ENCODE peak calls at places on chromosome 22, in five cellular contexts. S is IMR-90, G is neuronal stem cell, F is H1, L is trophoblast cell. M is an unnamed sample.

GRCh38 chr22:22099194-22099486 is 116.6 kb upstream of the TOP3B start:
- DNase-seq in L (no peak), G (no peak), F (no peak), S (no peak), M (no peak)

GRCh38 chr22:24035296-24035695 is 24.2 kb downstream of the CABIN1 start:
- DNase-seq in L (no peak), F (no peak), S (no peak), G (no peak), M (no peak)

GRCh38 chr22:41939981-41940852 is 6.7 kb downstream of the CENPM start:
- DNase-seq in G (no peak), S (no peak), F (no peak), L (no peak), M (peak; percentile 29)

GRCh38 chr22:31692186-31692886 is 30.3 kb upstream of the PISD start:
- DNase-seq in F (no peak), S (peak; percentile 68), L (no peak), G (no peak), M (peak; percentile 63)

GRCh38 chr22:44437493-44438015 is 60.5 kb downstream of the RTL6 start:
- DNase-seq in S (peak; percentile 23), L (no peak), F (no peak), G (no peak), M (no peak)

GRCh38 chr22:20520093-20520511 is 12.7 kb downstream of the MED15 start:
- DNase-seq in G (no peak), L (no peak), S (peak; percentile 82), F (no peak), M (peak; percentile 85)

GRCh38 chr22:44330727-44331660 is 18.2 kb upstream of the SHISAL1 start:
- DNase-seq in F (no peak), L (no peak), G (no peak), S (no peak), M (no peak)

GRCh38 chr22:48594757-48595510 is 1232.7 kb downstream of the BRD1 start:
- DNase-seq in S (no peak), F (no peak), L (no peak), G (no peak), M (no peak)

GRCh38 chr22:41992496-41992895 is 6.1 kb upstream of the WBP2NL start:
- DNase-seq in S (no peak), F (no peak), L (no peak), G (no peak), M (no peak)

GRCh38 chr22:42281284-42281683 is 10.8 kb upstream of the TCF20 start:
- DNase-seq in L (no peak), G (no peak), S (no peak), F (no peak), M (no peak)

GRCh38 chr22:27347951-27348350 is 453.6 kb downstream of the MN1 start:
- DNase-seq in G (no peak), L (no peak), F (no peak), S (no peak), M (no peak)

GRCh38 chr22:31302021-31302420 is 9.7 kb upstream of the PIK3IP1 start:
- DNase-seq in L (no peak), G (no peak), S (no peak), F (no peak), M (no peak)

GRCh38 chr22:20904008-20904979 is 12.9 kb upstream of the CRKL start:
- DNase-seq in G (no peak), F (no peak), S (peak; percentile 99), L (peak; percentile 86), M (peak; percentile 96)

GRCh38 chr22:26785942-26786341 is 128.6 kb downstream of the MIAT start:
- DNase-seq in F (no peak), G (no peak), S (no peak), L (no peak), M (no peak)

GRCh38 chr22:44595841-44596341 is 97.9 kb upstream of the RTL6 start:
- DNase-seq in L (no peak), F (no peak), G (no peak), S (peak; percentile 42), M (peak; percentile 59)

GRCh38 chr22:22942511-22943329 is 55.1 kb downstream of the IGLL5 start:
- DNase-seq in G (peak; percentile 78), L (peak; percentile 21), F (no peak), S (peak; percentile 51), M (peak; percentile 6)

GRCh38 chr22:44398791-44399190 is 86.0 kb upstream of the SHISAL1 start:
- DNase-seq in S (no peak), G (no peak), L (no peak), F (no peak), M (no peak)

GRCh38 chr22:23066200-23067022 is 3.9 kb upstream of the GNAZ start:
- DNase-seq in F (no peak), G (no peak), S (no peak), L (no peak), M (no peak)

GRCh38 chr22:28181332-28181731 is 262.3 kb upstream of the PITPNB start:
- DNase-seq in S (peak; percentile 8), L (no peak), F (no peak), G (no peak), M (no peak)

GRCh38 chr22:37133304-37134018 is 16.3 kb downstream of the IL2RB start:
- DNase-seq in L (no peak), G (no peak), S (no peak), F (no peak), M (no peak)

GRCh38 chr22:22593964-22594656 is 35.0 kb upstream of the PRAME start:
- DNase-seq in L (peak; percentile 39), S (peak; percentile 53), F (no peak), G (peak; percentile 29), M (peak; percentile 19)

GRCh38 chr22:24027991-24028390 is 16.9 kb downstream of the CABIN1 start:
- DNase-seq in F (no peak), G (no peak), S (no peak), L (no peak), M (no peak)

GRCh38 chr22:31104869-31105268 is 2.5 kb downstream of the SELENOM start:
- DNase-seq in F (peak; percentile 68), S (no peak), L (peak; percentile 38), G (peak; percentile 63), M (no peak)

GRCh38 chr22:25420471-25420924 is 144.0 kb upstream of the GRK3 start:
- DNase-seq in G (no peak), F (no peak), L (no peak), S (no peak), M (no peak)

GRCh38 chr22:25419247-25420113 is 145.0 kb upstream of the GRK3 start:
- DNase-seq in L (peak; percentile 62), F (no peak), G (no peak), S (peak; percentile 47), M (peak; percentile 27)

GRCh38 chr22:25417792-25418191 is 146.7 kb upstream of the GRK3 start:
- DNase-seq in F (no peak), G (no peak), S (no peak), L (no peak), M (no peak)

DNA sequence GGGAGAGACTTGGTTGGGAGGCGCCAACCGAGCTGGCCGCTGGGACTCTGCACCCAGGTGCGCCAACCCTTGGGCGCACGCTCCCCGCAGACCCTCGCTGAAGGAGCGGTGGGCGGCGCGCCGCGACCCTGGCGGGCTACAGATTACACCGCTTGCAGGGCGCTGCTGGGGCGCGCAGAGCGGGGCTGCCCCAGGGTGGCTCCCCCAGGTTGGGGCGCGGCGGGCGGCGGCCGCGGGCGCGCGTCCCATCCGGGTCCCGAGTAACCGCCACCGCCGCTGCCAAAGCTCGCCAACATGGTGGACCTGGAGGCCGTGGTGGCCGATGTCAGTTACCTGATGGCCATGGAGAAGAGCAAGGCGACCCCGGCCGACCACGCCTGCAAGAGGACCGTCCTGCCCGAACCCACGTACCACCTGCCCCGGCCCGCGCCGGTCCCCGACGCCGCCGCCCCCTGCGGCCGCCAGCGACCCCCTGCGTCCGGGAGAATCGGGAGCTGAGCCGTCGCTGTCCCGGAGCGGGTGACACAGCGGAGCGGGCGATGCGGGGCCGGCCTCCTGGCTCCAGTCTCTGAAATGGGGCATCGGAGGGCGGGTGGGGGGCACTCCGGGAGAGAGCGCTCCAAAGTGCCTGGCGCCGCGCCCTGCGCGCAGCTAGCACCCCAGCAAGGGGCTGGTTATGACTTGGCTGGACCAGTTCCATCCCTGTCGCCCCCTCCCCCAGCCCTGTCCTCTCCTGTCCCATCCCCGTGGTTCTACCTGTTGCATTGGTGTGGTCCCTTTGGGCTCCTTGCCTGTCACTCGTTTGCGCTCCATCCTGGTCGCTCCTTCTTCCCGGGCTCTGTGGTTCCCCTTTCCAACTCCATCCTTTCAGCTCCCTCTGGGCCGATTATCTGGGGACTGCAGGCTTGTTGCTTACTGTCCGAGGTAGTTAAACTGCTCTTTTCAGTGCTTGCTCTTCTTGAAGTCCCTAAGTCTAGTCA is 143.3 kb upstream of the GRK3 start:
- DNase-seq in S (no peak), G (no peak), L (no peak), F (no peak), M (no peak)
- H3K4me3 ChIP-seq in S (no peak overlapping the region), G (peak overlapping the region; percentile 82), L (peak overlapping the region; percentile 42), F (peak overlapping the region; percentile 86), M (no peak overlapping the region)

DNA sequence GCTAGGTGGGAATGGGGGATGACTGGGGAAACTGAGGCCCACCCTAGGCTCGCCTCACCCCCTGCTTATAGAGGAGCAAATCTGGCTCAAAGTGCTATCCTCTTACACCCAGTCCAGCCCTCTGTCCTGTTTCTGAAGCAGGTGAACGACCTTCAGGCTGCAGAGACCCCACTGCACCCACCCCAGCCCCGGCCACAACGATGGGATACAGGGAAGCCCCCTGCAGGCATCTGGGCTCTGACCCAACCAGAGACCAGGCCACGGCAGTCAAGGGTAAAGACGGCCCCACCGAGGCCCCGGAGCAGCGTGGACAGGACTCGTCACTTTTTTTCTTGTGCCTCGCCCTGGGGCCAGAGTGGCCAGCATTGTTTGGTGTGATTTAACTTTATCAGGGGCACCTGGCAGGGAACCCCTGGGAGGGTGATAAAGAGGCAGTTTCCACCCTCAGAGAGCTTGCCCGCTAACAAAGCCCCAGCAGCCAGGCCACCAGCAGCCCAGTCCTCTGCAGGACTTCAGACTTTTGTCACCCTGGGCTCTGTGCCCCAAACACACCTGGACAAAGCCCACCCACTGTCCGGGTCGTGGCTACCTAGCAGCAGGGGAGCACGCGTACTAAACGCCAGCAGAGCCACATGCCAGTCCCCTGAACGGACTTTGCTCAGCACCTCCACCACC is 612.6 kb downstream of the TBC1D22A start:
- DNase-seq in S (no peak), F (no peak), G (no peak), L (no peak), M (no peak)
- H3K9me3 ChIP-seq in S (peaks cover 4% of the 10 kb centered on the region), F (peaks cover 96% of the 10 kb centered on the region), G (no peaks in the 10 kb centered on the region), L (peaks cover 80% of the 10 kb centered on the region), M (no peaks in the 10 kb centered on the region)

GRCh38 chr22:38569972-38570840 is at the start of gene DMC1:
- DNase-seq in F (peak; percentile 85), L (peak; percentile 81), G (peak; percentile 93), S (peak; percentile 69), M (peak; percentile 83)
- H3K14ac ChIP-seq in F (peak within 1 kb of the TSS; percentile 84), L (peak within 1 kb of the TSS; percentile 78), G (no peak within 1 kb of the TSS), S (peak within 1 kb of the TSS; percentile 61), M (peak within 1 kb of the TSS; percentile 26)

DNA sequence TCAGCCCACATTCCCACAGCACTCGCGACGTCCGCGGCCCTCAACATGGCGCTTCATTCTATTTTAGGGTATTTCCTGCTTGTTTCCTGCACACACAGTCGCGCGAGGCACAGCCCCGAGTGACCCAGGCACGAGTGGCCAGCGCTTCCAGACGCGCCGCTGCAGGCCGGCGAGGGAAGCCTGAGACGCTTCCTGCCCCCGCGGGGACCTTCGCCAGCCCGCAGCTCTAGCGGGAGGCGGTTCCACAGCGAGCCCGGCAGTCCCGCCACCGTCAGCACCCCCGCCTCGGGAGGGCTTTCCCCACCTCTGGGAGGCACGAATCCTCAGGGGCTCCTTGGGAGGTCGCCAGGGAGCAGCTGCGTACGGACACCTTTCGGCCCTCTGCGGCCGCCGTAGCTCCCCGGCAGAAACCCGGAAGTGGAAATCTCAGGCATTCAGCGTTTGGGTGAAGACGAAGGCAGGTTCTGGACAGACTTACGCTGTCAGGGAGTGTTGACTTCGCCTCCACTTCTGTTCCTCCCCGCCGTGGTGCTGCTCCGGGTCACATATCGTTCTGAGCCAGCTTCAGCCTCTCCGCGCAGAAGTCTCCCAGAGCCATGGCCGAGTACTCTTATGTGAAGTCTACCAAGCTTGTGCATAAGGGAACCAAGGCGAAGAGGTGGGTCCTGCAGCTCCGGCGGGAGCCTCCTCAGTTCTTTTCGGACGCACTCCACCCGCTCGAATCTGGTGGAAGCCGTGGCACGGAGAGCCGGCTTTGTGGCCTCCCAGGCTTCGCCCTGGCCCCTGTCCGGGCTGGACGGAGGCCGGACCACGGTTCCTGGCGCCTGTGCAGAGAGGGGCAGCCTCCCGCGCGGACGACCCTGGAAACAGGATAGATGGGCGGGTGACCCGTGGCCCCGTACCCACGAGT is 2925.9 kb upstream of the OR11H1 start:
- DNase-seq in L (peak; percentile 68), G (no peak), F (no peak), S (no peak), M (no peak)
- H3K4me3 ChIP-seq in L (no peak overlapping the region), G (peak overlapping the region; percentile 65), F (no peak overlapping the region), S (peak overlapping the region; percentile 24), M (peak overlapping the region; percentile 37)